ENCODE peak calls at places on chromosomes 11 and 22, in five cellular contexts. L is IMR-90; B is cardiac muscle cell; A is NCI-H1092; V is activated CD4-positive, CD25-positive, alpha-beta regulatory T cell treated with anti-CD3 and anti-CD28 coated beads, Interleukin-2, amount 50 U/mL, for 16 hours. C is an unnamed sample.
A peak's percentile ranks its signal among the peaks of the same experiment; 100 is the strongest.

GRCh38 chr22:19287076-19287724 is 4.3 kb downstream of the CLTCL1 start:
- DNase-seq in L (peak; percentile 71), B (no peak), A (peak; percentile 80), V (no peak), C (no peak)

GRCh38 chr11:8017894-8018741 is 31.0 kb downstream of the EIF3F start:
- DNase-seq in L (no peak), B (no peak), A (no peak), V (no peak), C (no peak)

GRCh38 chr11:3755151-3755550 is 42.2 kb downstream of the NUP98 start:
- DNase-seq in L (no peak), B (no peak), A (no peak), V (no peak), C (no peak)

GRCh38 chr11:13680501-13681264 is 12.2 kb downstream of the FAR1 start:
- DNase-seq in L (no peak), B (no peak), A (no peak), V (no peak), C (no peak)

GRCh38 chr11:2751523-2752203 is 51.9 kb upstream of the KCNQ1OT1 start:
- DNase-seq in L (no peak), B (no peak), A (no peak), V (no peak), C (no peak)

GRCh38 chr11:73381589-73381988 is 5.4 kb downstream of the RELT start:
- DNase-seq in L (no peak), B (no peak), A (no peak), V (no peak), C (no peak)

GRCh38 chr11:12102588-12103410 is 7.6 kb upstream of the MICAL2 start:
- DNase-seq in L (no peak), B (no peak), A (no peak), V (no peak), C (no peak)

GRCh38 chr22:23243006-23243573 is 62.8 kb downstream of the BCR start:
- DNase-seq in L (no peak), B (peak; percentile 54), A (no peak), V (peak; percentile 32), C (no peak)

GRCh38 chr11:92329644-92330043 is 105.0 kb downstream of the FAT3 start:
- DNase-seq in L (peak; percentile 38), B (no peak), A (no peak), V (no peak), C (no peak)

GRCh38 chr11:92550411-92550810 is 325.8 kb downstream of the FAT3 start:
- DNase-seq in L (no peak), B (no peak), A (peak; percentile 90), V (no peak), C (no peak)

GRCh38 chr11:27282141-27282590 is 80.8 kb downstream of the CCDC34 start:
- DNase-seq in L (peak; percentile 90), B (no peak), A (no peak), V (no peak), C (no peak)

GRCh38 chr11:126337472-126338241 is 17.8 kb upstream of the ST3GAL4 start:
- DNase-seq in L (no peak), B (peak; percentile 59), A (no peak), V (no peak), C (peak; percentile 43)

GRCh38 chr22:42895087-42895486 is 38.0 kb upstream of the ARFGAP3 start:
- DNase-seq in L (no peak), B (no peak), A (no peak), V (no peak), C (no peak)

GRCh38 chr11:111189466-111189865 is 56.1 kb upstream of the POU2AF2 start:
- DNase-seq in L (peak; percentile 35), B (no peak), A (no peak), V (no peak), C (no peak)

GRCh38 chr11:119471329-119471728 is 48.4 kb upstream of the THY1 start:
- DNase-seq in L (no peak), B (no peak), A (no peak), V (no peak), C (no peak)

GRCh38 chr22:22930222-22930497 is 42.5 kb downstream of the IGLL5 start:
- DNase-seq in L (no peak), B (no peak), A (no peak), V (no peak), C (no peak)

GRCh38 chr11:368414-369335 is 624 bp upstream of the B4GALNT4 start:
- DNase-seq in L (peak; percentile 18), B (peak; percentile 70), A (no peak), V (no peak), C (peak; percentile 73)

GRCh38 chr11:34656062-34656720 is 35.3 kb downstream of the EHF start:
- DNase-seq in L (peak; percentile 28), B (no peak), A (no peak), V (no peak), C (no peak)

GRCh38 chr11:93986716-93987115 is 34.4 kb upstream of the HEPHL1 start:
- DNase-seq in L (peak; percentile 10), B (no peak), A (no peak), V (no peak), C (no peak)